ENCODE peak calls at places on chromosomes 1 and 21, in six cellular contexts. D is T-helper 2 cell; W is activated CD4-positive, alpha-beta T cell treated with anti-CD3 and anti-CD28 coated beads, Interleukin-2, amount 50 U/mL, for 24 hours; P is T follicular helper cell; U is NB4; T is natural killer cell. I is an unnamed sample.

GRCh38 chr21:45533731-45534571 is 8.3 kb downstream of the SLC19A1 start:
- DNase-seq in P (no peak), W (no peak), U (no peak), D (no peak), T (no peak), I (no peak)

GRCh38 chr21:31593161-31593560 is 66.3 kb upstream of the SOD1 start:
- DNase-seq in T (no peak), P (no peak), W (no peak), U (no peak), D (no peak), I (no peak)

GRCh38 chr1:88985033-88985432 is 7.4 kb downstream of the KYAT3 start:
- DNase-seq in U (no peak), P (no peak), W (no peak), D (no peak), T (no peak), I (no peak)

GRCh38 chr21:43703068-43703880 is 15.7 kb upstream of the PDXK start:
- DNase-seq in U (peak; percentile 91), P (no peak), W (no peak), D (peak; percentile 18), T (peak; percentile 59), I (no peak)

GRCh38 chr1:2404142-2404889 is 8.0 kb downstream of the PEX10 start:
- DNase-seq in W (no peak), U (no peak), P (no peak), T (no peak), D (no peak), I (no peak)

GRCh38 chr1:213122514-213122929 is 71.5 kb downstream of the RPS6KC1 start:
- DNase-seq in W (no peak), P (no peak), U (peak; percentile 60), D (no peak), T (no peak), I (no peak)

GRCh38 chr1:53326598-53327182 is 1.2 kb downstream of the LRP8 start:
- DNase-seq in W (peak; percentile 46), T (peak; percentile 25), D (no peak), U (peak; percentile 87), P (no peak), I (peak; percentile 23)

GRCh38 chr1:72438270-72438669 is 155.9 kb upstream of the NEGR1 start:
- DNase-seq in P (no peak), U (no peak), D (no peak), T (no peak), W (no peak), I (no peak)

GRCh38 chr1:151060241-151061011 is at the start of gene MLLT11:
- DNase-seq in D (no peak), W (no peak), U (peak; percentile 85), P (no peak), T (no peak), I (no peak)

GRCh38 chr1:37234941-37235418 is 200.7 kb upstream of the GRIK3 start:
- DNase-seq in W (no peak), D (no peak), T (no peak), P (no peak), U (no peak), I (no peak)

GRCh38 chr1:172002725-172003345 is 161.5 kb downstream of the DNM3 start:
- DNase-seq in P (no peak), D (no peak), T (no peak), W (no peak), U (peak; percentile 52), I (peak; percentile 22)

GRCh38 chr1:24925082-24925779 is 4.8 kb downstream of the RUNX3 start:
- DNase-seq in U (no peak), P (peak; percentile 76), T (peak; percentile 75), D (peak; percentile 94), W (peak; percentile 65), I (peak; percentile 60)

GRCh38 chr1:210251680-210252490 is 19.3 kb downstream of the SERTAD4 start:
- DNase-seq in U (no peak), W (no peak), T (no peak), D (no peak), P (no peak), I (no peak)

GRCh38 chr1:100941098-100941527 is 45.2 kb downstream of the SLC30A7 start:
- DNase-seq in P (no peak), U (no peak), W (no peak), D (no peak), T (no peak), I (no peak)

GRCh38 chr1:234605983-234606730 is 3.8 kb downstream of the IRF2BP2 start:
- DNase-seq in T (no peak), W (no peak), D (peak; percentile 37), U (peak; percentile 78), P (peak; percentile 37), I (no peak)

GRCh38 chr21:27776925-27777553 is 810.2 kb upstream of the ADAMTS5 start:
- DNase-seq in D (no peak), T (no peak), W (no peak), U (no peak), P (no peak), I (no peak)

GRCh38 chr1:30664103-30664755 is 59.2 kb downstream of the MATN1 start:
- DNase-seq in P (no peak), D (no peak), T (no peak), W (no peak), U (no peak), I (no peak)

GRCh38 chr1:201640624-201641023 is 101.7 kb downstream of the NAV1 start:
- DNase-seq in U (no peak), T (no peak), W (no peak), D (no peak), P (no peak), I (no peak)

GRCh38 chr1:17239420-17239819 is 9.5 kb upstream of the PADI3 start:
- DNase-seq in U (peak; percentile 90), T (no peak), D (no peak), W (no peak), P (no peak), I (no peak)

GRCh38 chr1:230308039-230308438 is 118.1 kb downstream of the PGBD5 start:
- DNase-seq in U (no peak), W (no peak), T (no peak), P (no peak), D (no peak), I (no peak)

GRCh38 chr1:64550946-64551345 is 81.0 kb downstream of the CACHD1 start:
- DNase-seq in T (no peak), D (no peak), W (no peak), P (no peak), U (no peak), I (no peak)

GRCh38 chr1:6922096-6922931 is 137.1 kb downstream of the CAMTA1 start:
- DNase-seq in U (no peak), D (no peak), T (no peak), W (no peak), P (no peak), I (no peak)

GRCh38 chr1:53303651-53304515 is 24.0 kb downstream of the LRP8 start:
- DNase-seq in W (no peak), P (no peak), U (no peak), D (no peak), T (no peak), I (no peak)

GRCh38 chr1:79391896-79392295 is 385.4 kb upstream of the ADGRL4 start:
- DNase-seq in W (no peak), P (no peak), T (no peak), D (no peak), U (no peak), I (no peak)

GRCh38 chr1:237411621-237412020 is 369.6 kb downstream of the RYR2 start:
- DNase-seq in P (no peak), W (no peak), D (peak; percentile 28), U (peak; percentile 14), T (no peak), I (no peak)

GRCh38 chr1:37561794-37562132 is 5.0 kb downstream of the DNALI1 start:
- DNase-seq in D (no peak), W (no peak), P (peak; percentile 6), T (no peak), U (peak; percentile 49), I (peak; percentile 17)

GRCh38 chr1:244050835-244051444 is at the start of gene ZBTB18:
- DNase-seq in W (no peak), U (peak; percentile 18), P (no peak), T (no peak), D (no peak), I (no peak)

GRCh38 chr1:49229555-49229954 is 452.9 kb upstream of the BEND5 start:
- DNase-seq in U (no peak), W (no peak), D (no peak), T (no peak), P (no peak), I (no peak)

GRCh38 chr1:119987112-119987511 is 82.3 kb downstream of the NOTCH2 start:
- DNase-seq in U (peak; percentile 23), D (no peak), W (no peak), T (no peak), P (no peak), I (no peak)

GRCh38 chr1:59081795-59082194 is 215.1 kb upstream of the FGGY start:
- DNase-seq in T (no peak), W (no peak), U (no peak), P (no peak), D (no peak), I (no peak)

GRCh38 chr1:11929849-11930248 is 3.6 kb upstream of the KIAA2013 start:
- DNase-seq in U (peak; percentile 60), P (no peak), W (no peak), T (no peak), D (no peak), I (no peak)

I was measured in memory B cell.